ENCODE peak calls at places on chromosomes 6 and 20, in four cellular contexts. One of them, this sample, is unnamed.

GRCh38 chr6:73704260-73704659 is 8.3 kb downstream of the CD109 start:
- DNase-seq in IMR-90: peak
- DNase-seq in cardiac muscle cell: peak
- DNase-seq in neural progenitor cell: no peak
- DNase-seq in this sample: no peak

GRCh38 chr6:108113557-108114519 is 39.3 kb upstream of the OSTM1 start:
- DNase-seq in IMR-90: peak
- DNase-seq in cardiac muscle cell: peak
- DNase-seq in neural progenitor cell: peak
- DNase-seq in this sample: peak

GRCh38 chr20:15889073-15889923 is 684.0 kb downstream of the KIF16B start:
- DNase-seq in IMR-90: no peak
- DNase-seq in cardiac muscle cell: no peak
- DNase-seq in neural progenitor cell: no peak
- DNase-seq in this sample: peak

GRCh38 chr6:2196079-2196679 is 49.2 kb downstream of the GMDS start:
- DNase-seq in IMR-90: peak
- DNase-seq in cardiac muscle cell: peak
- DNase-seq in neural progenitor cell: peak
- DNase-seq in this sample: peak

GRCh38 chr6:118650500-118651281 is 700 bp downstream of the CEP85L start:
- DNase-seq in IMR-90: peak
- DNase-seq in cardiac muscle cell: peak
- DNase-seq in neural progenitor cell: peak
- DNase-seq in this sample: peak

GRCh38 chr20:3446779-3447178 is 24.0 kb upstream of the ATRN start:
- DNase-seq in IMR-90: no peak
- DNase-seq in cardiac muscle cell: no peak
- DNase-seq in neural progenitor cell: no peak
- DNase-seq in this sample: no peak

GRCh38 chr20:58111340-58112016 is 117.0 kb downstream of the ANKRD60 start:
- DNase-seq in IMR-90: no peak
- DNase-seq in cardiac muscle cell: no peak
- DNase-seq in neural progenitor cell: no peak
- DNase-seq in this sample: peak

GRCh38 chr6:149719531-149719930 is 1.6 kb upstream of the LATS1 start:
- DNase-seq in IMR-90: no peak
- DNase-seq in cardiac muscle cell: no peak
- DNase-seq in neural progenitor cell: no peak
- DNase-seq in this sample: no peak

GRCh38 chr6:14354919-14355572 is 237.5 kb downstream of the CD83 start:
- DNase-seq in IMR-90: peak
- DNase-seq in cardiac muscle cell: peak
- DNase-seq in neural progenitor cell: no peak
- DNase-seq in this sample: no peak

GRCh38 chr20:37816726-37817125 is 86.2 kb upstream of the VSTM2L start:
- DNase-seq in IMR-90: peak
- DNase-seq in cardiac muscle cell: no peak
- DNase-seq in neural progenitor cell: no peak
- DNase-seq in this sample: no peak

GRCh38 chr6:108163644-108164536 is 1.9 kb upstream of the NR2E1 start:
- DNase-seq in IMR-90: no peak
- DNase-seq in cardiac muscle cell: no peak
- DNase-seq in neural progenitor cell: peak
- DNase-seq in this sample: no peak

GRCh38 chr6:135909737-135910387 is 58.4 kb downstream of the PDE7B start:
- DNase-seq in IMR-90: peak
- DNase-seq in cardiac muscle cell: peak
- DNase-seq in neural progenitor cell: peak
- DNase-seq in this sample: peak

GRCh38 chr6:46098678-46099077 is 31.1 kb upstream of the ENPP4 start:
- DNase-seq in IMR-90: no peak
- DNase-seq in cardiac muscle cell: peak
- DNase-seq in neural progenitor cell: no peak
- DNase-seq in this sample: peak

GRCh38 chr20:998431-998830 is 3.7 kb downstream of the RSPO4 start:
- DNase-seq in IMR-90: no peak
- DNase-seq in cardiac muscle cell: no peak
- DNase-seq in neural progenitor cell: no peak
- DNase-seq in this sample: no peak

GRCh38 chr6:77231438-77232305 is 231.6 kb downstream of the HTR1B start:
- DNase-seq in IMR-90: peak
- DNase-seq in cardiac muscle cell: peak
- DNase-seq in neural progenitor cell: peak
- DNase-seq in this sample: no peak

GRCh38 chr20:40568200-40568599 is 120.8 kb downstream of the MAFB start:
- DNase-seq in IMR-90: no peak
- DNase-seq in cardiac muscle cell: no peak
- DNase-seq in neural progenitor cell: no peak
- DNase-seq in this sample: no peak

GRCh38 chr6:30711758-30712380 is 5.2 kb downstream of the MDC1 start:
- DNase-seq in IMR-90: no peak
- DNase-seq in cardiac muscle cell: no peak
- DNase-seq in neural progenitor cell: no peak
- DNase-seq in this sample: no peak
- H3K4me3 ChIP-seq in IMR-90: no peak
- H3K4me3 ChIP-seq in cardiac muscle cell: no peak
- H3K4me3 ChIP-seq in neural progenitor cell: no peak
- H3K4me3 ChIP-seq in this sample: no peak

DNA sequence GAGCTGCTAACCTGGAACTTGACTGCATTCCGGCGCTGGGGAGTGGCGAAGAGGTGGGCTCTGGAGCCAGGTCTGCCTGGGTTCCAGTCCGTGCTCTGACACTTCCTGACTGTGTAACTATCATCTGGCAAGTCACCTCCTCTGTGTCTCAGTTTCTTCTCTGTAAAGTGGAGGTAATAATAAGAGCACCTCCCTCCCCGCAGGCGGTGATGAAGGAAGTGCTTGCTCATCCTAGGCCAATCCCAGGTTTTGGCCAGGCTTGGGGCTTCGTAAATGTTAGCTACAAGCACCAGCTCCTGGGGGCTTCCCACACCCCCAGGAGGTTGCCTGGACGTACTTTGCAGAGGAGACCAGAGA is 32.8 kb downstream of the SNAI1 start:
- DNase-seq in IMR-90: no peak
- DNase-seq in cardiac muscle cell: no peak
- DNase-seq in neural progenitor cell: no peak
- DNase-seq in this sample: no peak
- H3K27ac ChIP-seq in IMR-90: no peak
- H3K27ac ChIP-seq in cardiac muscle cell: peak
- H3K27ac ChIP-seq in neural progenitor cell: no peak
- H3K27ac ChIP-seq in this sample: no peak

GRCh38 chr6:16216501-16217155 is 21.8 kb upstream of the GMPR start:
- DNase-seq in IMR-90: no peak
- DNase-seq in cardiac muscle cell: peak
- DNase-seq in neural progenitor cell: no peak
- DNase-seq in this sample: peak
- H3K4me3 ChIP-seq in IMR-90: no peak
- H3K4me3 ChIP-seq in cardiac muscle cell: no peak
- H3K4me3 ChIP-seq in neural progenitor cell: no peak
- H3K4me3 ChIP-seq in this sample: peak

GRCh38 chr6:20227350-20227749 is 15.1 kb upstream of the MBOAT1 start:
- DNase-seq in IMR-90: no peak
- DNase-seq in cardiac muscle cell: no peak
- DNase-seq in neural progenitor cell: no peak
- DNase-seq in this sample: no peak
- H3K27ac ChIP-seq in IMR-90: no peak
- H3K27ac ChIP-seq in cardiac muscle cell: no peak
- H3K27ac ChIP-seq in neural progenitor cell: no peak
- H3K27ac ChIP-seq in this sample: no peak

DNA sequence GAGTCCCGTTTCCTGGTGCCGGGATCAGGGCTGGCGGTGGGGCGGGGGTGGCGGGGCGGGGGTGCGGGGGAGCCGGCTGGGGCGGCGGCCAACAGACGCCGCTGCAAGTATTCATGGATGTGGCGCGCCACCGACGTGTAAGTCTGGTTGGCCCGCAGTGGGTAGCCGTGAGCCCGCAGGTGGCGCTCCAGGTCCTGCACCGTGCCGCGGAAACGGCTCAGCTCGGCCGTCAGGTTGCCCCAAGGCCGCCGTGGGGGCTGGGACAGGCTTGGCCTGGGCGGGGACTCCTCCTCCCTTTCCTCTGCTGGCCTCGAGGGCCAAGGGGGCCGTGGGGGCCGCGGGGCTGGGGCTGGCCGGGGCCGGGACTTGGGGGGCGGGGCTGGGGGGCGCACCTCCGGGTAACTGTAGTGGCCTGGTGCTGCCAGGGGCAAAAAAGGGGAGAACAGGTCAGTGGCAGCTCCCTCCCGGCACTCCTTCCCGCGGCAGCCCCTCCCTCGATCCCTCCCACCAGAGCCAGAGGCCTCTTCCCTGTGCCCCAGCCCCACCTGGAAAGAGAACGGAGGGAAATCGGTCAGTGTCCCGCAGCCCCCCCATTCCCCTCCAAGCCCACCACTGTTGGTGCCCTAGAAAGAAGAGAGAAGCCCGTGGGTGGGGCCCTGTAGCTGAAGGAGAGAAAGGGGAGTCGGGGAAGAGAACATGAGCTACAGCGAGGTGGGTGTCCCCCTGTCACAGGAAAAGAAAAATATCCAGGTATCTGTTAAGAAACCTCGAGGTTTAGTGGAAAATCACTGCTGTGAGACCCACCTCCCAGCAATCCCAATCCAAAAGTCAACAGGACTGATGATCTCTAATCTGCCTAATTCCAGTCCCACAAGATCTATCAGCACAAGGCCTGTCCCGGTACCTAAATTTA is 21.3 kb downstream of the TNXB start:
- DNase-seq in IMR-90: peak
- DNase-seq in cardiac muscle cell: peak
- DNase-seq in neural progenitor cell: peak
- DNase-seq in this sample: peak
- H3K4me3 ChIP-seq in IMR-90: no peak
- H3K4me3 ChIP-seq in cardiac muscle cell: no peak
- H3K4me3 ChIP-seq in neural progenitor cell: peak
- H3K4me3 ChIP-seq in this sample: peak

GRCh38 chr6:163532526-163533078 is 118.1 kb downstream of the QKI start:
- DNase-seq in IMR-90: no peak
- DNase-seq in cardiac muscle cell: no peak
- DNase-seq in neural progenitor cell: no peak
- DNase-seq in this sample: no peak
- H3K27ac ChIP-seq in IMR-90: peak
- H3K27ac ChIP-seq in cardiac muscle cell: peak
- H3K27ac ChIP-seq in neural progenitor cell: no peak
- H3K27ac ChIP-seq in this sample: no peak

GRCh38 chr6:13013681-13014550 is 297.3 kb downstream of the PHACTR1 start:
- DNase-seq in IMR-90: no peak
- DNase-seq in cardiac muscle cell: peak
- DNase-seq in neural progenitor cell: peak
- DNase-seq in this sample: no peak
- H3K4me3 ChIP-seq in IMR-90: peak
- H3K4me3 ChIP-seq in cardiac muscle cell: peak
- H3K4me3 ChIP-seq in neural progenitor cell: peak
- H3K4me3 ChIP-seq in this sample: peak

GRCh38 chr20:10739134-10739533 is 65.3 kb upstream of the JAG1 start:
- DNase-seq in IMR-90: no peak
- DNase-seq in cardiac muscle cell: no peak
- DNase-seq in neural progenitor cell: no peak
- DNase-seq in this sample: no peak
- H3K27ac ChIP-seq in IMR-90: no peak
- H3K27ac ChIP-seq in cardiac muscle cell: no peak
- H3K27ac ChIP-seq in neural progenitor cell: no peak
- H3K27ac ChIP-seq in this sample: no peak

DNA sequence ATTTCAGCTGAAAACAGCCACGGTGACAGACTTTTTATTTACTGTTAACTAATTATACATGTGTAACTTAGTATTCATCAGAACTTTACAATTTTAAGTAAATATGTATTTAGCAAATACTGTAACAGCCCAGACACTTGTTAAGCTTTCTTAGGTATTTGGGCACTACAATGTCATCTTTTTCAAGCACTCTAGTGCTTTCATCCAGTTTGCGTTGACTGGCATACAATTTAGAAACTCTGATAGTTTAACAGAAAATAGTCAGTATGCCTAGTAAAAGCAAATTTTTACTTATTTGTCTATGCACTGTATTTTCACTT is 10.6 kb downstream of the RBM39 start:
- DNase-seq in IMR-90: no peak
- DNase-seq in cardiac muscle cell: no peak
- DNase-seq in neural progenitor cell: no peak
- DNase-seq in this sample: no peak
- H3K4me3 ChIP-seq in IMR-90: no peak
- H3K4me3 ChIP-seq in cardiac muscle cell: no peak
- H3K4me3 ChIP-seq in neural progenitor cell: no peak
- H3K4me3 ChIP-seq in this sample: no peak

This sample was measured in testis.